ENCODE peak calls at places on chromosomes 11 and 22, in nine cellular contexts. P is stomach; S is CD4-positive, alpha-beta T cell; G is thoracic aorta; I is CD14-positive monocyte; A is fibroblast of mammary gland; T is psoas muscle; L is endothelial cell; E is GM13977. J is an unnamed sample.

GRCh38 chr22:49307071-49307830 is 520.4 kb downstream of the BRD1 start:
- DNase-seq in P (peak; percentile 8), T (no peak), G (no peak), L (peak; percentile 2), A (no peak), E (no peak), I (peak; percentile 38), S (no peak), J (peak; percentile 55)

GRCh38 chr22:27866136-27867091 is 52.6 kb downstream of the PITPNB start:
- DNase-seq in L (no peak), G (no peak), I (no peak), E (no peak), P (peak; percentile 33), A (peak; percentile 91), S (no peak), T (peak; percentile 44), J (no peak)

GRCh38 chr11:33507967-33508366 is 192.7 kb downstream of the C11orf91 start:
- DNase-seq in G (no peak), P (no peak), T (no peak), S (no peak), A (peak; percentile 77), I (no peak), E (no peak), L (no peak), J (no peak)

GRCh38 chr11:11263238-11264030 is 89.6 kb downstream of the CSNK2A3 start:
- DNase-seq in I (no peak), L (peak; percentile 16), A (peak; percentile 26), E (no peak), P (no peak), G (no peak), S (no peak), T (no peak), J (no peak)

GRCh38 chr11:115665958-115666357 is 161.7 kb upstream of the CADM1 start:
- DNase-seq in T (no peak), E (no peak), G (no peak), A (no peak), P (no peak), I (no peak), S (no peak), L (no peak), J (no peak)

GRCh38 chr11:134374891-134375550 is 37.0 kb downstream of the B3GAT1 start:
- DNase-seq in E (no peak), I (no peak), A (no peak), L (no peak), S (no peak), G (no peak), T (no peak), P (no peak), J (no peak)

GRCh38 chr11:112831969-112832368 is 129.3 kb upstream of the NCAM1 start:
- DNase-seq in L (no peak), P (no peak), I (no peak), A (no peak), S (no peak), G (no peak), E (no peak), T (no peak), J (no peak)

GRCh38 chr11:36631704-36632287 is 33.8 kb upstream of the RAG2 start:
- DNase-seq in T (no peak), L (no peak), G (no peak), I (no peak), E (peak; percentile 16), P (no peak), S (no peak), A (no peak), J (no peak)

GRCh38 chr22:17106785-17107546 is 14.2 kb downstream of the TMEM121B start:
- DNase-seq in A (no peak), L (no peak), P (no peak), G (no peak), T (no peak), S (no peak), I (peak; percentile 74), E (no peak), J (no peak)

GRCh38 chr11:95398437-95399112 is 167.6 kb upstream of the SESN3 start:
- DNase-seq in A (peak; percentile 25), T (no peak), G (no peak), L (no peak), I (no peak), E (no peak), P (no peak), S (no peak), J (no peak)

GRCh38 chr11:128098840-128099239 is 488.5 kb downstream of the ETS1 start:
- DNase-seq in L (no peak), T (no peak), A (no peak), P (no peak), S (no peak), I (no peak), G (no peak), E (no peak), J (no peak)

GRCh38 chr11:119509277-119509841 is 86.4 kb upstream of the THY1 start:
- DNase-seq in A (peak; percentile 82), E (no peak), T (no peak), I (no peak), G (no peak), P (no peak), L (no peak), S (no peak), J (no peak)

GRCh38 chr11:117000039-117000740 is 98.0 kb downstream of the SIK3 start:
- DNase-seq in I (no peak), G (no peak), P (no peak), A (no peak), E (no peak), T (no peak), L (no peak), S (no peak), J (no peak)

GRCh38 chr11:45339754-45340519 is 53.8 kb upstream of the SYT13 start:
- DNase-seq in S (peak; percentile 91), L (peak; percentile 98), T (peak; percentile 92), P (peak; percentile 95), A (peak; percentile 79), G (peak; percentile 95), I (peak; percentile 92), E (peak; percentile 90), J (peak; percentile 96)

GRCh38 chr11:8685820-8686219 is 3.2 kb downstream of the RPL27A start:
- DNase-seq in G (no peak), T (no peak), E (no peak), I (no peak), L (no peak), A (no peak), S (no peak), P (no peak), J (no peak)

GRCh38 chr11:106242723-106243405 is 165.4 kb downstream of the AASDHPPT start:
- DNase-seq in G (no peak), P (no peak), L (no peak), T (no peak), I (no peak), A (no peak), S (no peak), E (no peak), J (no peak)

GRCh38 chr11:109677876-109678275 is 255.9 kb downstream of the C11orf87 start:
- DNase-seq in P (no peak), G (no peak), T (no peak), I (no peak), A (no peak), E (no peak), L (no peak), S (no peak), J (no peak)

GRCh38 chr22:38415561-38416321 is 39.3 kb downstream of the KCNJ4 start:
- DNase-seq in S (no peak), T (no peak), L (no peak), A (no peak), P (peak; percentile 19), I (no peak), G (no peak), E (no peak), J (no peak)

GRCh38 chr11:116224154-116224888 is 548.5 kb downstream of the BUD13 start:
- DNase-seq in I (no peak), P (peak; percentile 58), T (peak; percentile 28), S (no peak), L (peak; percentile 63), A (peak; percentile 21), E (peak; percentile 65), G (no peak), J (no peak)

GRCh38 chr11:46987183-46987582 is 50.6 kb downstream of the CSTPP1 start:
- DNase-seq in L (no peak), P (no peak), I (no peak), T (no peak), E (no peak), A (no peak), S (no peak), G (no peak), J (no peak)
- TF ChIP-seq CTCF in L (no peak), P (no peak), I (no peak), T (no peak), E (no peak), A (no peak), S (no peak), G (no peak), J (no peak)

GRCh38 chr11:69212121-69213110 is 56.7 kb downstream of the SMIM38 start:
- DNase-seq in L (no peak), P (peak; percentile 17), S (no peak), T (no peak), A (no peak), E (no peak), I (no peak), G (no peak), J (peak; percentile 58)
- TF ChIP-seq CTCF in L (no peak), P (peak; percentile 11), S (no peak), T (no peak), A (peak; percentile 26), E (peak; percentile 27), I (no peak), G (peak; percentile 32), J (peak; percentile 68)

DNA sequence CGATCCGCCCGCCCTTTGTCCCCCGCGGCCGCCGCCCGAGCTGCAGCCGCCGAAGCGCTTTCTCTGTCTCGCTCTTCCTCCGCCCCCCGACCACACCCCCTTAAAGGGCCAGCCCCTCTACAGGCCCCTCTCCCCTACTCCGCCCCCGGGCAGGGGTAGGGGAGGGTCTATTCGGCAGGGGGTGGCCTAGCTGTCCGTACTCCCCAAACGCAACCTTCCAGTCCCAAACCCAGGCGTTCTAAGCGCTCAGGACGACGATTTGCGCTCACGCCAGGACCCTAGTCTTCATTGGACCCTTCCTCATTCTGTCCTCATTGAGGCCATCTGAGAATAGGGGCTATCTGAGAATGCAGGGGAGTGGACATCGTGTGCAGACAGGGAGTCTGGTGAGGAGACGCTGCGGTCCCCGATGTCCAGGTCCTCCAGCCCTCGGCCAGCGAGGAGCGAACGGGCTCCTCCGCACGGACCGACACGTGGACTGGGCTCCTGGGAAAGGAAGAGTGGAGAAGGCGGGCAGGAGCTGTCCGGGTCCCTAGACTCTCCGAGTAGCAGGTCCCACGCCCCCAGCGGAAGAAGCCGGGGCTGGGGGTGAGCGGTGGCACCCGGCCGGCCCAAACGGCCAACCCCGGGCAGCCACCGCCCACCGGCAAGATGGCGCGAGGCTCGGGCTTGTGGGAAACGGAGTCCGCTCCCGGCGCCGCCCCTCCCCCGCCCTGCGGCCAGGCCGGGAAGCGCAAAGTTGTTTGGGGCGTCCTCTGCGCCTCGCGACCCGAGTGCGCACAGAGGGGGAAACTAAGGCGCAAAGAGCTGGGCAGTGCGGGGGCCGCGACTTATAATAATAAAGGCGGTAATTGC is at the start of gene PPP1R14B:
- DNase-seq in A (peak; percentile 86), L (peak; percentile 84), E (peak; percentile 91), P (peak; percentile 89), I (peak; percentile 80), S (peak; percentile 67), G (peak; percentile 58), T (peak; percentile 94), J (peak; percentile 90)
- TF ChIP-seq CTCF in A (no peak), L (peak; percentile 8), E (no peak), P (no peak), I (no peak), S (no peak), G (peak; percentile 11), T (no peak), J (peak; percentile 33)

GRCh38 chr11:122294041-122294440 is 178.0 kb upstream of the BLID start:
- DNase-seq in I (no peak), G (no peak), A (no peak), P (no peak), S (no peak), E (no peak), T (no peak), L (no peak), J (no peak)

GRCh38 chr11:122293298-122294023 is 177.4 kb upstream of the BLID start:
- DNase-seq in L (no peak), P (no peak), I (no peak), T (no peak), E (no peak), G (no peak), A (peak; percentile 20), S (no peak), J (no peak)
- TF ChIP-seq CTCF in L (no peak), P (no peak), I (no peak), T (peak; percentile 13), E (no peak), G (peak; percentile 32), A (peak; percentile 22), S (no peak), J (no peak)